ENCODE peak calls at places on chromosomes 11 and 22, in seven cellular contexts. K, J, X, Q, E, T and V are unnamed samples.

GRCh38 chr22:22959147-22959827 is 71.7 kb downstream of the IGLL5 start:
- DNase-seq in K (peak), J (peak), X (peak), Q (no peak), E (peak), T (peak), V (peak)

GRCh38 chr11:119185916-119186634 is 800 bp downstream of the NHERF4 start:
- DNase-seq in K (no peak), J (no peak), X (no peak), Q (no peak), E (no peak), T (no peak), V (no peak)

GRCh38 chr22:43174941-43175531 is 11.9 kb downstream of the TTLL12 start:
- DNase-seq in K (peak), J (no peak), X (no peak), Q (no peak), E (peak), T (no peak), V (no peak)

GRCh38 chr11:28439403-28439802 is 331.2 kb downstream of the METTL15 start:
- DNase-seq in K (no peak), J (no peak), X (no peak), Q (no peak), E (no peak), T (no peak), V (no peak)

GRCh38 chr22:49735411-49736311 is 92.0 kb downstream of the BRD1 start:
- DNase-seq in K (peak), J (no peak), X (no peak), Q (peak), E (no peak), T (no peak), V (peak)

GRCh38 chr11:116736763-116737162 is 36.0 kb downstream of the BUD13 start:
- DNase-seq in K (no peak), J (no peak), X (peak), Q (no peak), E (peak), T (no peak), V (no peak)

GRCh38 chr11:27124514-27125264 is 84.1 kb downstream of the BBOX1 start:
- DNase-seq in K (no peak), J (no peak), X (peak), Q (no peak), E (no peak), T (no peak), V (no peak)

GRCh38 chr22:41966607-41967240 is 2.5 kb upstream of the SEPTIN3 start:
- DNase-seq in K (peak), J (peak), X (peak), Q (no peak), E (no peak), T (no peak), V (peak)

GRCh38 chr22:44516841-44517240 is 18.8 kb upstream of the RTL6 start:
- DNase-seq in K (no peak), J (no peak), X (no peak), Q (peak), E (no peak), T (no peak), V (no peak)

GRCh38 chr11:75262436-75262835 is 21.9 kb downstream of the TPBGL start:
- DNase-seq in K (no peak), J (no peak), X (no peak), Q (peak), E (no peak), T (no peak), V (no peak)

GRCh38 chr11:44759743-44760476 is 33.1 kb downstream of the TSPAN18 start:
- DNase-seq in K (no peak), J (no peak), X (no peak), Q (peak), E (no peak), T (no peak), V (peak)

GRCh38 chr11:110298298-110298765 is 1.9 kb upstream of the RDX start:
- DNase-seq in K (no peak), J (peak), X (no peak), Q (no peak), E (no peak), T (no peak), V (no peak)

GRCh38 chr11:20672575-20672974 is 3.2 kb downstream of the NELL1 start:
- DNase-seq in K (no peak), J (no peak), X (peak), Q (no peak), E (no peak), T (no peak), V (no peak)

GRCh38 chr22:31093090-31093850 is 12.2 kb downstream of the SMTN start:
- DNase-seq in K (peak), J (no peak), X (no peak), Q (peak), E (no peak), T (peak), V (peak)

GRCh38 chr11:14308114-14308896 is 50.7 kb downstream of the RRAS2 start:
- DNase-seq in K (no peak), J (peak), X (peak), Q (no peak), E (no peak), T (no peak), V (no peak)

GRCh38 chr22:24033731-24034130 is 22.6 kb downstream of the CABIN1 start:
- DNase-seq in K (no peak), J (no peak), X (no peak), Q (no peak), E (no peak), T (no peak), V (no peak)

GRCh38 chr11:68521962-68522626 is 61.5 kb downstream of the PPP6R3 start:
- DNase-seq in K (no peak), J (no peak), X (no peak), Q (no peak), E (no peak), T (no peak), V (no peak)

GRCh38 chr11:68518191-68518590 is 57.6 kb downstream of the PPP6R3 start:
- DNase-seq in K (no peak), J (no peak), X (no peak), Q (no peak), E (no peak), T (no peak), V (no peak)

GRCh38 chr11:68513930-68514487 is 53.5 kb downstream of the PPP6R3 start:
- DNase-seq in K (no peak), J (no peak), X (no peak), Q (no peak), E (no peak), T (no peak), V (no peak)

DNA sequence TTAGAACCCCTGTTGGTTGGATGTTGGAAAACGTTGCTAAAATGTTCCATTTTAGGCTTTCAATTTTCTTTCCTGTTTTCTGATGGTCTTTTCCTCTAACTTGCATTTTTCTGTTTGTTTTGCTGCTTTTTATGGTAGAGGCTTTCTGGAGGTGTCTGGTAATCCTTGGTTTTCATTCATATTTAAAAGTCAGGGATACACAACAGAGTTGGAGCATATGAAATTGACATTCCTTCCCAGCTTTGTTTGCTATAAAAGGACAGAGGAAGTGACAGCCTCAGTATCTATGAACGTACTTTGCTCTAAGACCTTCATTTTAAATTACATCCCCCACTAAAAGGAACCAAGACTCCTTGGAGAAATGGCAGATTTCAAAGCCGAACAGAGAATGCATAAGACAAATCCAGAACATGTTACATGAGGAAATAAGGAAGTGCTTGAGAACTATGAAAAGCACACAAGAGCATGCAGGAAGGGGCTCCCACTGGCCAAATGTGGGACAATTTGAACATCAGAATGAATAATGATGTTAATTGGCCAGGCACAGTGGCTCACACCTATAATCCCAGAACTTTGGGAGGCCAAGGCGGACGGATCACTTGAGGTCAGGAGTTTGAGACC is 56.7 kb downstream of the PPP6R3 start:
- DNase-seq in K (no peak), J (no peak), X (no peak), Q (no peak), E (no peak), T (no peak), V (no peak)
- H3K27ac ChIP-seq in K (no peak), J (no peak), X (no peak), Q (no peak), E (no peak), T (no peak), V (no peak)

GRCh38 chr22:39686178-39686620 is 115.6 kb downstream of the CACNA1I start:
- DNase-seq in K (no peak), J (no peak), X (no peak), Q (no peak), E (no peak), T (no peak), V (no peak)

GRCh38 chr22:39688186-39688768 is 117.7 kb downstream of the CACNA1I start:
- DNase-seq in K (no peak), J (no peak), X (no peak), Q (no peak), E (no peak), T (no peak), V (no peak)

GRCh38 chr22:39684702-39685281 is 114.2 kb downstream of the CACNA1I start:
- DNase-seq in K (no peak), J (no peak), X (no peak), Q (no peak), E (no peak), T (no peak), V (no peak)

GRCh38 chr22:39685336-39686177 is 115.0 kb downstream of the CACNA1I start:
- DNase-seq in K (no peak), J (no peak), X (no peak), Q (no peak), E (no peak), T (no peak), V (no peak)

GRCh38 chr22:39686776-39687525 is 116.4 kb downstream of the CACNA1I start:
- DNase-seq in K (no peak), J (no peak), X (no peak), Q (no peak), E (no peak), T (no peak), V (no peak)
- TF ChIP-seq CTCF in K (no peak), J (no peak), X (no peak), Q (no peak), E (no peak), T (no peak), V (no peak)

DNA sequence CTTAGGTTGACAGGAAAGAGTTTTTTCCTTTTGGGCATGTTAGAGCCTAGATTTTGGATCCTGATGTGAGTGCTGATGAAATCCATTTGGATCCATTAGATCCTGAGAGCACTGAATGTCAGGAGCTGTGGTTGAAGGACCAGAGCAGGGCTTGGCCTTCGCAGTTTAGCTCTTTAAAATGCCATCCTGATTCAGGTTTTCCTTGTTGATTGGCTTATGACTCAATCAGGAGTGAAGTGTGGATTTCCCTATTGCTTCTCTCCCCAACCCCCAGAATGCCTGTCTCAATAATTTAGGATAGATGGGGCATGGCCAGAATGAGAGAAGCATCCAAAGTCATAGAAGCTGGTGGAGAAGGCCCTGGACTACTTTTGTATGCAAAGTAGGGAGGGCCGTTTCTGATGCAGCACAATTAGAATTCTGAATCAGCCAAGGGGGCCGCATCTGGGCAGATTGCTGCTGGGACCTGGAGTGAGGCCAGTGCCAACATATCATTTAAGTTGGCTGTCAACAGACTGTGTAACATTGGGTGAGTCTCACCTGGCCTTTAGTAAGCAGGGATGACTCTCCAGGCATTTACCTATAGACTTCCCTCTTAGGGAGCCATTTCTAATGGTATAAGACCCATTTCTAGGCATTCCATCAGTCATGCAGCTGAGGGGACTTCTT is 80.5 kb downstream of the TEAD1 start:
- DNase-seq in K (no peak), J (no peak), X (no peak), Q (no peak), E (no peak), T (no peak), V (no peak)
- H3K27ac ChIP-seq in K (no peak), J (no peak), X (no peak), Q (no peak), E (no peak), T (no peak), V (no peak)

GRCh38 chr11:69648679-69649575 is 8.0 kb downstream of the CCND1 start:
- DNase-seq in K (no peak), J (no peak), X (no peak), Q (peak), E (peak), T (no peak), V (peak)

GRCh38 chr11:69646493-69647201 is 5.7 kb downstream of the CCND1 start:
- DNase-seq in K (no peak), J (no peak), X (no peak), Q (peak), E (peak), T (no peak), V (peak)

GRCh38 chr11:69649576-69649900 is 8.6 kb downstream of the CCND1 start:
- DNase-seq in K (no peak), J (no peak), X (no peak), Q (no peak), E (no peak), T (no peak), V (no peak)

GRCh38 chr11:69647349-69647748 is 6.4 kb downstream of the CCND1 start:
- DNase-seq in K (no peak), J (no peak), X (no peak), Q (no peak), E (peak), T (no peak), V (no peak)

GRCh38 chr11:69647761-69648497 is 7.0 kb downstream of the CCND1 start:
- DNase-seq in K (no peak), J (no peak), X (no peak), Q (peak), E (peak), T (no peak), V (peak)
- TF ChIP-seq CTCF in K (no peak), J (no peak), X (no peak), Q (no peak), E (no peak), T (no peak), V (no peak)